ENCODE peak calls at places on chromosomes 12 and 14, in four cellular contexts. U is head of caudate nucleus; R is lung; F is activated CD4-positive, CD25-positive, alpha-beta regulatory T cell. Q is an unnamed sample.

GRCh38 chr12:49934505-49934904 is 16.0 kb upstream of the AQP2 start:
- DNase-seq in U (no peak), R (no peak), F (no peak), Q (no peak)

GRCh38 chr12:127750076-127750840 is 516.7 kb upstream of the TMEM132C start:
- DNase-seq in F (no peak), U (no peak), R (no peak), Q (peak)

GRCh38 chr12:72295101-72295500 is 22.9 kb downstream of the TRHDE start:
- DNase-seq in U (no peak), R (no peak), F (no peak), Q (no peak)

GRCh38 chr14:99537399-99537798 is 56.2 kb downstream of the CCNK start:
- DNase-seq in F (no peak), R (no peak), U (no peak), Q (peak)

GRCh38 chr12:94614288-94614721 is 36.1 kb downstream of the TMCC3 start:
- DNase-seq in U (no peak), R (no peak), F (no peak), Q (no peak)

GRCh38 chr12:107126688-107127481 is 33.5 kb upstream of the CRY1 start:
- DNase-seq in F (no peak), R (no peak), U (no peak), Q (no peak)

GRCh38 chr12:25322918-25323773 is 72.4 kb upstream of the KRAS start:
- DNase-seq in U (no peak), R (no peak), F (no peak), Q (no peak)

GRCh38 chr14:95157987-95158712 is 821 bp upstream of the DICER1 start:
- DNase-seq in U (no peak), F (no peak), R (no peak), Q (no peak)

GRCh38 chr14:104426771-104427125 is 152.8 kb upstream of the C14orf180 start:
- DNase-seq in F (no peak), R (no peak), U (peak), Q (no peak)

GRCh38 chr12:65152012-65152411 is 17.4 kb upstream of the LEMD3 start:
- DNase-seq in U (no peak), F (no peak), R (no peak), Q (no peak)

GRCh38 chr14:102579696-102580551 is 12.5 kb upstream of the RCOR1 start:
- DNase-seq in U (no peak), F (no peak), R (no peak), Q (peak)

Q was measured in MG63.